ENCODE peak calls at places on chromosomes 5 and 9, in six cellular contexts. One of them, this sample, is unnamed.

GRCh38 chr9:137816531-137817235 is 60.9 kb upstream of the CACNA1B start:
- DNase-seq in fibroblast of lung: no peak
- DNase-seq in left lung: no peak
- DNase-seq in psoas muscle: no peak
- DNase-seq in breast epithelium: no peak
- DNase-seq in AG10803: no peak
- DNase-seq in this sample: no peak

GRCh38 chr9:97297889-97298288 is 9.6 kb upstream of the CCDC180 start:
- DNase-seq in AG10803: no peak
- DNase-seq in breast epithelium: no peak
- DNase-seq in left lung: no peak
- DNase-seq in psoas muscle: no peak
- DNase-seq in fibroblast of lung: no peak
- DNase-seq in this sample: no peak

GRCh38 chr5:127203818-127204217 is 86.8 kb upstream of the MEGF10 start:
- DNase-seq in left lung: no peak
- DNase-seq in AG10803: peak; percentile 46
- DNase-seq in breast epithelium: no peak
- DNase-seq in psoas muscle: no peak
- DNase-seq in fibroblast of lung: peak; percentile 83
- DNase-seq in this sample: no peak

GRCh38 chr5:68305223-68305865 is 89.8 kb downstream of the PIK3R1 start:
- DNase-seq in left lung: no peak
- DNase-seq in psoas muscle: no peak
- DNase-seq in AG10803: no peak
- DNase-seq in fibroblast of lung: no peak
- DNase-seq in breast epithelium: peak; percentile 49
- DNase-seq in this sample: no peak

GRCh38 chr9:130987738-130988399 is 21.1 kb upstream of the LAMC3 start:
- DNase-seq in AG10803: peak; percentile 56
- DNase-seq in fibroblast of lung: no peak
- DNase-seq in left lung: no peak
- DNase-seq in psoas muscle: no peak
- DNase-seq in breast epithelium: no peak
- DNase-seq in this sample: no peak

GRCh38 chr9:117044241-117044640 is 357.1 kb downstream of the TRIM32 start:
- DNase-seq in psoas muscle: no peak
- DNase-seq in AG10803: no peak
- DNase-seq in left lung: no peak
- DNase-seq in breast epithelium: no peak
- DNase-seq in fibroblast of lung: no peak
- DNase-seq in this sample: no peak

GRCh38 chr5:133658327-133658726 is 46.0 kb upstream of the FSTL4 start:
- DNase-seq in fibroblast of lung: no peak
- DNase-seq in breast epithelium: no peak
- DNase-seq in psoas muscle: no peak
- DNase-seq in AG10803: no peak
- DNase-seq in left lung: no peak
- DNase-seq in this sample: no peak

GRCh38 chr5:128426090-128426534 is 111.9 kb downstream of the FBN2 start:
- DNase-seq in breast epithelium: no peak
- DNase-seq in psoas muscle: no peak
- DNase-seq in fibroblast of lung: peak; percentile 87
- DNase-seq in left lung: no peak
- DNase-seq in AG10803: no peak
- DNase-seq in this sample: no peak

GRCh38 chr5:154901276-154901675 is 36.7 kb downstream of the GEMIN5 start:
- DNase-seq in AG10803: peak; percentile 48
- DNase-seq in fibroblast of lung: peak; percentile 15
- DNase-seq in left lung: no peak
- DNase-seq in breast epithelium: no peak
- DNase-seq in psoas muscle: no peak
- DNase-seq in this sample: no peak

GRCh38 chr5:134758504-134759341 is at the start of gene DDX46:
- DNase-seq in fibroblast of lung: peak; percentile 91
- DNase-seq in AG10803: peak; percentile 87
- DNase-seq in psoas muscle: peak; percentile 96
- DNase-seq in breast epithelium: peak; percentile 84
- DNase-seq in left lung: peak; percentile 99
- DNase-seq in this sample: peak; percentile 95

GRCh38 chr5:36452394-36453100 is 150.8 kb upstream of the RANBP3L start:
- DNase-seq in psoas muscle: no peak
- DNase-seq in AG10803: no peak
- DNase-seq in left lung: no peak
- DNase-seq in breast epithelium: peak; percentile 21
- DNase-seq in fibroblast of lung: no peak
- DNase-seq in this sample: no peak

GRCh38 chr9:110954822-110955291 is 83.4 kb downstream of the LPAR1 start:
- DNase-seq in psoas muscle: no peak
- DNase-seq in left lung: no peak
- DNase-seq in fibroblast of lung: peak; percentile 55
- DNase-seq in AG10803: peak; percentile 37
- DNase-seq in breast epithelium: no peak
- DNase-seq in this sample: no peak

GRCh38 chr9:123739387-123739786 is 190.5 kb downstream of the DENND1A start:
- DNase-seq in left lung: no peak
- DNase-seq in AG10803: no peak
- DNase-seq in fibroblast of lung: no peak
- DNase-seq in breast epithelium: no peak
- DNase-seq in psoas muscle: no peak
- DNase-seq in this sample: no peak

GRCh38 chr9:111598730-111599091 is 736 bp downstream of the PTGR1 start:
- DNase-seq in fibroblast of lung: peak; percentile 44
- DNase-seq in breast epithelium: peak; percentile 21
- DNase-seq in AG10803: peak; percentile 59
- DNase-seq in left lung: no peak
- DNase-seq in psoas muscle: peak; percentile 71
- DNase-seq in this sample: peak; percentile 16

GRCh38 chr5:34842554-34842953 is 3.6 kb downstream of the TTC23L start:
- DNase-seq in left lung: no peak
- DNase-seq in psoas muscle: no peak
- DNase-seq in AG10803: no peak
- DNase-seq in fibroblast of lung: no peak
- DNase-seq in breast epithelium: no peak
- DNase-seq in this sample: no peak

GRCh38 chr9:92721548-92721947 is 43.1 kb downstream of the BICD2 start:
- DNase-seq in breast epithelium: peak; percentile 7
- DNase-seq in fibroblast of lung: no peak
- DNase-seq in left lung: no peak
- DNase-seq in AG10803: no peak
- DNase-seq in psoas muscle: no peak
- DNase-seq in this sample: no peak

GRCh38 chr9:129823163-129823933 is 588 bp downstream of the TOR1A start:
- DNase-seq in breast epithelium: no peak
- DNase-seq in left lung: peak; percentile 84
- DNase-seq in AG10803: peak; percentile 38
- DNase-seq in fibroblast of lung: peak; percentile 52
- DNase-seq in psoas muscle: no peak
- DNase-seq in this sample: no peak

GRCh38 chr9:137492464-137493162 is 33.5 kb upstream of the NSMF start:
- DNase-seq in psoas muscle: no peak
- DNase-seq in fibroblast of lung: no peak
- DNase-seq in breast epithelium: no peak
- DNase-seq in AG10803: no peak
- DNase-seq in left lung: peak; percentile 54
- DNase-seq in this sample: no peak

GRCh38 chr9:127353882-127354281 is 43.1 kb upstream of the SLC2A8 start:
- DNase-seq in psoas muscle: no peak
- DNase-seq in fibroblast of lung: no peak
- DNase-seq in breast epithelium: no peak
- DNase-seq in left lung: no peak
- DNase-seq in AG10803: no peak
- DNase-seq in this sample: no peak

GRCh38 chr5:142984016-142984415 is 213.8 kb downstream of the ARHGAP26 start:
- DNase-seq in breast epithelium: no peak
- DNase-seq in fibroblast of lung: peak; percentile 74
- DNase-seq in left lung: no peak
- DNase-seq in AG10803: no peak
- DNase-seq in psoas muscle: no peak
- DNase-seq in this sample: no peak

GRCh38 chr9:105205787-105206511 is 38.5 kb upstream of the SLC44A1 start:
- DNase-seq in left lung: no peak
- DNase-seq in breast epithelium: peak; percentile 35
- DNase-seq in AG10803: peak; percentile 97
- DNase-seq in psoas muscle: peak; percentile 64
- DNase-seq in fibroblast of lung: peak; percentile 94
- DNase-seq in this sample: no peak

GRCh38 chr5:5492087-5492933 is 69.8 kb downstream of the ICE1 start:
- DNase-seq in psoas muscle: no peak
- DNase-seq in AG10803: peak; percentile 57
- DNase-seq in left lung: no peak
- DNase-seq in breast epithelium: no peak
- DNase-seq in fibroblast of lung: peak; percentile 47
- DNase-seq in this sample: no peak

GRCh38 chr5:3320317-3320865 is 275.2 kb upstream of the IRX1 start:
- DNase-seq in breast epithelium: peak; percentile 44
- DNase-seq in fibroblast of lung: peak; percentile 78
- DNase-seq in AG10803: peak; percentile 16
- DNase-seq in psoas muscle: no peak
- DNase-seq in left lung: no peak
- DNase-seq in this sample: no peak

GRCh38 chr5:168802337-168802736 is 223.2 kb upstream of the PANK3 start:
- DNase-seq in breast epithelium: no peak
- DNase-seq in left lung: no peak
- DNase-seq in AG10803: no peak
- DNase-seq in fibroblast of lung: no peak
- DNase-seq in psoas muscle: no peak
- DNase-seq in this sample: no peak

GRCh38 chr9:108002296-108003056 is 512.9 kb upstream of the KLF4 start:
- DNase-seq in breast epithelium: no peak
- DNase-seq in AG10803: peak; percentile 64
- DNase-seq in psoas muscle: peak; percentile 19
- DNase-seq in fibroblast of lung: no peak
- DNase-seq in left lung: no peak
- DNase-seq in this sample: no peak

GRCh38 chr9:101485873-101486692 is 47.6 kb upstream of the RNF20 start:
- DNase-seq in left lung: peak; percentile 80
- DNase-seq in breast epithelium: no peak
- DNase-seq in psoas muscle: peak; percentile 21
- DNase-seq in fibroblast of lung: peak; percentile 46
- DNase-seq in AG10803: peak; percentile 35
- DNase-seq in this sample: no peak

GRCh38 chr5:61306531-61307195 is 25.4 kb upstream of the ZSWIM6 start:
- DNase-seq in fibroblast of lung: peak; percentile 89
- DNase-seq in breast epithelium: no peak
- DNase-seq in AG10803: peak; percentile 81
- DNase-seq in psoas muscle: no peak
- DNase-seq in left lung: no peak
- DNase-seq in this sample: no peak

GRCh38 chr5:60274704-60275103 is 381.2 kb upstream of the PDE4D start:
- DNase-seq in AG10803: no peak
- DNase-seq in left lung: no peak
- DNase-seq in psoas muscle: no peak
- DNase-seq in breast epithelium: no peak
- DNase-seq in fibroblast of lung: no peak
- DNase-seq in this sample: no peak

GRCh38 chr9:91734371-91734981 is 215.6 kb downstream of the ROR2 start:
- DNase-seq in fibroblast of lung: peak; percentile 37
- DNase-seq in AG10803: peak; percentile 50
- DNase-seq in breast epithelium: no peak
- DNase-seq in psoas muscle: peak; percentile 75
- DNase-seq in left lung: peak; percentile 88
- DNase-seq in this sample: peak; percentile 58

GRCh38 chr5:127290019-127290945 is at the start of gene MEGF10:
- DNase-seq in AG10803: peak; percentile 29
- DNase-seq in left lung: peak; percentile 73
- DNase-seq in psoas muscle: peak; percentile 39
- DNase-seq in breast epithelium: no peak
- DNase-seq in fibroblast of lung: peak; percentile 43
- DNase-seq in this sample: no peak

GRCh38 chr9:3288686-3289085 is 237.1 kb downstream of the RFX3 start:
- DNase-seq in psoas muscle: no peak
- DNase-seq in AG10803: peak; percentile 35
- DNase-seq in left lung: no peak
- DNase-seq in fibroblast of lung: no peak
- DNase-seq in breast epithelium: no peak
- DNase-seq in this sample: no peak

GRCh38 chr9:37239224-37239859 is 119.0 kb downstream of the ZCCHC7 start:
- DNase-seq in fibroblast of lung: no peak
- DNase-seq in breast epithelium: no peak
- DNase-seq in psoas muscle: no peak
- DNase-seq in left lung: no peak
- DNase-seq in AG10803: no peak
- DNase-seq in this sample: no peak

GRCh38 chr9:21294325-21294724 is 10.8 kb downstream of the IFNA5 start:
- DNase-seq in fibroblast of lung: peak; percentile 64
- DNase-seq in psoas muscle: no peak
- DNase-seq in breast epithelium: no peak
- DNase-seq in left lung: no peak
- DNase-seq in AG10803: no peak
- DNase-seq in this sample: no peak

GRCh38 chr5:124746916-124747769 is 704 bp upstream of the ZNF608 start:
- DNase-seq in fibroblast of lung: peak; percentile 93
- DNase-seq in left lung: no peak
- DNase-seq in AG10803: peak; percentile 54
- DNase-seq in psoas muscle: peak; percentile 76
- DNase-seq in breast epithelium: peak; percentile 87
- DNase-seq in this sample: peak; percentile 49

GRCh38 chr5:37554938-37555337 is 175.8 kb downstream of the WDR70 start:
- DNase-seq in left lung: no peak
- DNase-seq in breast epithelium: no peak
- DNase-seq in psoas muscle: no peak
- DNase-seq in AG10803: no peak
- DNase-seq in fibroblast of lung: no peak
- DNase-seq in this sample: no peak
- TF ChIP-seq CTCF in left lung: peak; percentile 38
- TF ChIP-seq CTCF in breast epithelium: no peak
- TF ChIP-seq CTCF in psoas muscle: no peak
- TF ChIP-seq CTCF in AG10803: peak; percentile 38
- TF ChIP-seq CTCF in fibroblast of lung: peak; percentile 50
- TF ChIP-seq CTCF in this sample: no peak

GRCh38 chr5:138595396-138595795 is 20.2 kb upstream of the HSPA9 start:
- DNase-seq in psoas muscle: no peak
- DNase-seq in left lung: no peak
- DNase-seq in fibroblast of lung: no peak
- DNase-seq in AG10803: no peak
- DNase-seq in breast epithelium: no peak
- DNase-seq in this sample: no peak
- TF ChIP-seq CTCF in psoas muscle: no peak
- TF ChIP-seq CTCF in left lung: no peak
- TF ChIP-seq CTCF in fibroblast of lung: no peak
- TF ChIP-seq CTCF in AG10803: no peak
- TF ChIP-seq CTCF in breast epithelium: no peak
- TF ChIP-seq CTCF in this sample: no peak

DNA sequence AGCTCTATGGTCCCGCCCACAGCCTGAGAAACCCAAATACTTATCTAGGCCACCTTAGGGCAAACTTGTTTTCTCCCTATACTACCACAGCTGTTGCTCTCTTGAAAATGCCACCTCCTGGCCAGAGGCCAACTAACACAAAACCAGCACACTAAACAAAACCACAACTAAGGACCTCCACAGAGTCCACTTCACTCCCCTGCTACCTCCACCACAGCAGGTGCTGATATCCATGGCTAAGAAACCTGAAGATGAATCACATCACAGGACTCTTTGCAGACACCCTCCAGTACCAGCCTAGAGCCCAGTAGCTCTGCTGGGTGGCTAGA is 108.4 kb downstream of the ALDH1A1 start:
- DNase-seq in psoas muscle: no peak
- DNase-seq in breast epithelium: no peak
- DNase-seq in left lung: no peak
- DNase-seq in AG10803: no peak
- DNase-seq in fibroblast of lung: no peak
- DNase-seq in this sample: no peak
- TF ChIP-seq CTCF in psoas muscle: no peak
- TF ChIP-seq CTCF in breast epithelium: no peak
- TF ChIP-seq CTCF in left lung: no peak
- TF ChIP-seq CTCF in AG10803: no peak
- TF ChIP-seq CTCF in fibroblast of lung: no peak
- TF ChIP-seq CTCF in this sample: no peak

GRCh38 chr5:77170196-77170595 is 40.3 kb upstream of the PDE8B start:
- DNase-seq in left lung: no peak
- DNase-seq in breast epithelium: no peak
- DNase-seq in psoas muscle: no peak
- DNase-seq in fibroblast of lung: no peak
- DNase-seq in AG10803: no peak
- DNase-seq in this sample: no peak
- TF ChIP-seq CTCF in left lung: no peak
- TF ChIP-seq CTCF in breast epithelium: no peak
- TF ChIP-seq CTCF in psoas muscle: no peak
- TF ChIP-seq CTCF in fibroblast of lung: no peak
- TF ChIP-seq CTCF in AG10803: no peak
- TF ChIP-seq CTCF in this sample: no peak

This sample was measured in activated B cell treated with CpG ODN at 0.5 μM for 24 hours.